ENCODE peak calls at places on chromosomes 4 and X, in nine cellular contexts. F is tibial nerve; P is upper lobe of right lung; R is Calu3; J is islet precursor cell; Y is activated T-helper 1 cell treated with anti-CD3 and anti-CD28 coated beads, Interleukin-12 subunit alpha, Interleukin-12 subunit beta, Interleukin-2, Interleukin-4 antibody, amounts not matched to agents 30 ng/mL and 10 ng/mL and 1 ng/mL, durations not matched to agents 14 hours and 24 hours and 36 hours; Q is AG09309; I is WTC11; X is fibroblast of lung. U is an unnamed sample.

GRCh38 chrX:110402855-110403230 is 44.2 kb downstream of the RTL9 start:
- DNase-seq in J (no peak), I (no peak), Y (no peak), R (no peak), P (no peak), X (no peak), Q (no peak), F (no peak), U (no peak)

GRCh38 chr4:164926301-164926700 is 49.3 kb downstream of the APELA start:
- DNase-seq in X (no peak), J (no peak), Y (no peak), I (no peak), R (no peak), F (no peak), P (no peak), Q (peak; percentile 37), U (no peak)

GRCh38 chr4:8773124-8773931 is 98.3 kb downstream of the HMX1 start:
- DNase-seq in Q (no peak), F (no peak), Y (no peak), I (peak; percentile 7), R (no peak), X (no peak), P (peak; percentile 54), J (no peak), U (no peak)

GRCh38 chr4:77669911-77670590 is 64.4 kb downstream of the CXCL13 start:
- DNase-seq in X (no peak), Y (no peak), F (no peak), I (no peak), Q (no peak), R (no peak), J (no peak), P (no peak), U (no peak)

GRCh38 chrX:152899874-152900719 is 2.2 kb downstream of the ZNF185 start:
- DNase-seq in F (no peak), I (no peak), R (no peak), Q (no peak), J (no peak), Y (no peak), P (no peak), X (no peak), U (no peak)

GRCh38 chr4:85127653-85128052 is 161.2 kb upstream of the WDFY3 start:
- DNase-seq in P (no peak), J (peak; percentile 88), X (peak; percentile 17), Y (no peak), R (peak; percentile 28), Q (no peak), F (no peak), I (peak; percentile 64), U (no peak)

GRCh38 chrX:13411496-13412207 is 91.8 kb upstream of the ATXN3L start:
- DNase-seq in I (no peak), Q (no peak), R (peak; percentile 61), F (no peak), P (no peak), Y (no peak), X (no peak), J (no peak), U (no peak)

GRCh38 chr4:16082424-16083216 is 1.2 kb downstream of the PROM1 start:
- DNase-seq in I (peak; percentile 93), J (peak; percentile 95), F (no peak), X (no peak), Y (no peak), R (peak; percentile 37), P (peak; percentile 71), Q (no peak), U (no peak)

GRCh38 chr4:41234424-41234823 is 20.1 kb upstream of the APBB2 start:
- DNase-seq in I (no peak), P (no peak), R (no peak), J (no peak), Y (no peak), Q (no peak), X (no peak), F (no peak), U (no peak)

GRCh38 chr4:40915318-40916217 is 165.8 kb downstream of the NSUN7 start:
- DNase-seq in Q (no peak), R (no peak), P (no peak), I (no peak), X (no peak), J (no peak), F (no peak), Y (no peak), U (no peak)

GRCh38 chr4:76035146-76035545 is 724 bp downstream of the CXCL11 start:
- DNase-seq in Y (no peak), Q (no peak), P (no peak), X (no peak), F (no peak), I (no peak), R (no peak), J (no peak), U (no peak)

GRCh38 chr4:60396680-60397079 is 803.4 kb upstream of the ADGRL3 start:
- DNase-seq in J (no peak), Q (no peak), I (no peak), P (no peak), F (no peak), Y (no peak), X (no peak), R (no peak), U (no peak)

GRCh38 chrX:40444798-40445496 is 135.8 kb upstream of the ATP6AP2 start:
- DNase-seq in J (no peak), I (no peak), Q (no peak), Y (no peak), F (no peak), P (no peak), X (no peak), R (no peak), U (no peak)

GRCh38 chr4:152618971-152619370 is 60.8 kb downstream of the TMEM154 start:
- DNase-seq in Y (no peak), X (no peak), R (peak; percentile 20), P (no peak), F (no peak), J (no peak), I (no peak), Q (no peak), U (no peak)

GRCh38 chrX:112841114-112841819 is 636 bp upstream of the AMOT start:
- DNase-seq in X (peak; percentile 88), Y (peak; percentile 55), R (peak; percentile 85), F (peak; percentile 61), Q (peak; percentile 24), J (peak; percentile 96), I (peak; percentile 71), P (peak; percentile 89), U (peak; percentile 46)

GRCh38 chr4:18630218-18631110 is 608.9 kb upstream of the LCORL start:
- DNase-seq in P (no peak), F (no peak), Q (no peak), Y (no peak), R (no peak), X (no peak), J (no peak), I (no peak), U (no peak)

GRCh38 chr4:55183926-55184599 is 58.7 kb upstream of the KDR start:
- DNase-seq in I (peak; percentile 26), Y (no peak), J (peak; percentile 97), Q (peak; percentile 73), P (no peak), R (peak; percentile 71), F (no peak), X (peak; percentile 92), U (no peak)

GRCh38 chr4:124389591-124389990 is 322.9 kb downstream of the ANKRD50 start:
- DNase-seq in F (no peak), R (no peak), J (no peak), I (no peak), X (peak; percentile 4), P (no peak), Y (no peak), Q (no peak), U (no peak)

GRCh38 chrX:53155512-53156206 is 61.7 kb downstream of the KANTR start:
- DNase-seq in P (no peak), Y (no peak), I (no peak), F (no peak), X (no peak), Q (no peak), R (no peak), J (no peak), U (no peak)

GRCh38 chr4:52957220-52957686 is 95.1 kb downstream of the RASL11B start:
- DNase-seq in F (no peak), J (no peak), X (peak; percentile 62), Q (no peak), Y (no peak), R (no peak), I (no peak), P (no peak), U (no peak)

GRCh38 chr4:155759372-155760252 is 791 bp downstream of the GUCY1B1 start:
- DNase-seq in R (peak; percentile 44), P (peak; percentile 79), J (peak; percentile 73), Q (no peak), Y (no peak), I (peak; percentile 50), F (peak; percentile 13), X (peak; percentile 61), U (no peak)

GRCh38 chrX:9596837-9597236 is 132.0 kb downstream of the TBL1X start:
- DNase-seq in X (no peak), R (no peak), F (no peak), J (no peak), Y (no peak), Q (no peak), I (no peak), P (no peak), U (no peak)

GRCh38 chr4:56995525-56995924 is 16.8 kb downstream of the POLR2B start:
- DNase-seq in I (no peak), P (no peak), R (no peak), F (peak; percentile 26), Q (peak; percentile 53), Y (no peak), X (peak; percentile 98), J (no peak), U (no peak)

U was measured in KG1.